ENCODE peak calls at places on chromosomes 13 and 19, in eight cellular contexts. S, R, U, P, E, F, W and X are unnamed samples.

GRCh38 chr19:18282788-18283141 is 1.3 kb upstream of the JUND start:
- DNase-seq in U (no peak), E (no peak), P (peak; percentile 85), R (no peak), F (no peak), W (no peak), S (no peak), X (no peak)

GRCh38 chr19:16566161-16566560 is 6.1 kb downstream of the SLC35E1 start:
- DNase-seq in R (no peak), W (no peak), U (no peak), P (peak; percentile 92), E (no peak), F (no peak), S (peak; percentile 53), X (no peak)

GRCh38 chr13:46905249-46905648 is 8.4 kb upstream of the HTR2A start:
- DNase-seq in R (peak; percentile 41), P (no peak), W (no peak), F (peak; percentile 33), U (no peak), S (no peak), E (no peak), X (no peak)

GRCh38 chr13:47933688-47934011 is 67.4 kb downstream of the SUCLA2 start:
- DNase-seq in E (peak; percentile 21), F (peak; percentile 25), S (no peak), P (no peak), R (peak; percentile 31), U (peak; percentile 5), W (no peak), X (no peak)

GRCh38 chr19:12331211-12331941 is 2.1 kb downstream of the ZNF563 start:
- DNase-seq in F (no peak), P (peak; percentile 75), S (no peak), U (no peak), W (no peak), R (no peak), E (no peak), X (peak; percentile 44)

GRCh38 chr13:79901336-79901735 is 420.4 kb downstream of the NDFIP2 start:
- DNase-seq in E (peak; percentile 1), F (peak; percentile 5), W (no peak), S (no peak), R (peak; percentile 57), P (peak; percentile 40), U (no peak), X (no peak)

GRCh38 chr19:20471441-20471840 is 94.1 kb downstream of the ZNF737 start:
- DNase-seq in E (no peak), R (no peak), W (no peak), S (no peak), P (no peak), F (no peak), U (no peak), X (peak; percentile 54)

GRCh38 chr19:17772172-17772571 is 20.9 kb downstream of the FCHO1 start:
- DNase-seq in P (no peak), U (no peak), R (peak; percentile 30), W (no peak), F (no peak), S (no peak), E (no peak), X (peak; percentile 42)

GRCh38 chr13:98826156-98826555 is 73.7 kb upstream of the SLC15A1 start:
- DNase-seq in S (no peak), F (no peak), E (no peak), U (no peak), W (no peak), R (no peak), P (no peak), X (no peak)

GRCh38 chr19:13430790-13431582 is 75.3 kb downstream of the CACNA1A start:
- DNase-seq in R (peak; percentile 49), E (peak; percentile 53), U (peak; percentile 37), F (peak; percentile 25), P (peak; percentile 58), W (peak; percentile 71), S (peak; percentile 29), X (peak; percentile 19)

GRCh38 chr13:34570954-34571353 is 371.1 kb upstream of the NBEA start:
- DNase-seq in R (no peak), S (no peak), U (no peak), P (no peak), E (no peak), W (no peak), F (no peak), X (no peak)

DNA sequence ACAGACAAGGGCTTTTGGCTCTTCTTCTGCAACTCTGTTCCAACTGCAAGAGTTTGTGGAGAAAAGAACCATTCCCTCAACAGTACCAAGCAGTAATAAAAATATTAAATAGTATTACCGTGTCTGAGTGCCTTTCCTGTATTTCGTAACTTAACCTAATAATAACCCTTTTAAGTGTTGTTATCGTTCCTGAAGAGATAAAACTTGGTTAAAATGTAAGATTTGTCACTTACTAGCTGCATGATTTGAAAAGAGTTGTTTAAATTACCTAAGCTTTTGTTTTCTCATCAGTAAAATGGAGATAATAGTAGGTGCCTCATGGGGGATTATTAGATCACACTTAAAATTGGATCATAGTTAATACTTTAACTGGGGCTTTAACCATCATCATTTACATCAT is 447.2 kb downstream of the GPC5 start:
- DNase-seq in E (no peak), P (no peak), S (no peak), U (no peak), F (no peak), R (no peak), W (no peak), X (no peak)
- H3K4me3 ChIP-seq in E (no peak overlapping the region), P (no peak overlapping the region), S (no peak overlapping the region), U (no peak overlapping the region), F (no peak overlapping the region), R (no peak overlapping the region), W (no peak overlapping the region), X (no peak overlapping the region)

GRCh38 chr19:38706792-38707511 is 37.3 kb downstream of the CAPN12 start:
- DNase-seq in S (no peak), F (no peak), E (peak; percentile 45), W (no peak), R (no peak), U (no peak), P (no peak), X (no peak)

GRCh38 chr19:38705197-38706019 is 38.9 kb downstream of the CAPN12 start:
- DNase-seq in P (no peak), F (no peak), E (no peak), W (no peak), R (no peak), U (no peak), S (no peak), X (no peak)

GRCh38 chr19:38703509-38703908 is 40.8 kb downstream of the CAPN12 start:
- DNase-seq in W (no peak), E (no peak), R (no peak), P (no peak), F (no peak), U (no peak), S (no peak), X (no peak)

GRCh38 chr19:38702278-38702677 is 42.0 kb downstream of the CAPN12 start:
- DNase-seq in U (no peak), F (no peak), W (no peak), R (no peak), P (no peak), E (no peak), S (no peak), X (no peak)

GRCh38 chr19:38704488-38705026 is 39.7 kb downstream of the CAPN12 start:
- DNase-seq in W (no peak), S (no peak), R (no peak), E (no peak), F (no peak), U (no peak), P (no peak), X (no peak)
- TF ChIP-seq CTCF in W (no peak), S (no peak), R (no peak), E (peak; percentile 11), F (no peak), U (no peak), P (no peak), X (no peak)

DNA sequence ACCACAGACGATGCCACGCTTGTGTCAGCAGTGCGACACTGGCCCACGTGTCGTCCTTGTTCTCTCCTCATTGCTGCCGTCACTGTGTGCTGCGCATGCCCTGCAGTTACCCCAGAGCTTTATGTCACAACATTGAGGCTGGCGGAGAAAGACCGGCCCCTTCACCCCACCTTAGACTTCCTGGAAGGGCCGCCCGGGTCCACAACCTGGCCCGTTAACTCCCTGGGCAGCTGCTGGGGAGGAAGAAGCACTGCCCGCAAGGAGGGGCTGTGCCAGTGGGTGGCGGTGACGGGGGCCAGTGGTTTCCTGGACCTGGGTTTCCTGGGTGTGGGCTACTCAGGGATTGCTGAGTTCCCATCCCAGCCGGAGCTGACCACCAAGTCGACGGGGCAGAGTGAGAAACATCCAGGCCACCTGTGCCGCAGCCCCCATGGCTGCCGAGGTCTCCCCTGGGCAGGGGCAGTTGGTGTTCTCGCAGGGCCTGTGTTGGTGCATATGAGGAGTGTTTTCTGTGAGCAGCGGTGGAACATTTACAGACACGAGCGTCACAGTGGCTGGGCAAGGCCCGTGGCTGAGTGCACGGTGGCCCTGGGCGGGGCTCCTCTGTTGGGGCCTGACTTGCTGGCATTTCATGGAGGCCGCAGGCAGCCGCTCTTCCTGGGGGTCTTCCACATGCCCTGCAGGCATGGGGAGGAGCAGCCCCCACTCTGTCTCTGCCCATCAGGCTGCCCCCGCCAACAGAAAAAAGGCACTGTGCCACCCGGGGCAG is 23.1 kb downstream of the TFDP1 start:
- DNase-seq in S (peak; percentile 58), E (no peak), R (no peak), W (peak; percentile 72), F (no peak), U (no peak), P (no peak), X (no peak)
- H3K36me3 ChIP-seq in S (no peaks in the 10 kb centered on the region), E (peaks cover 20% of the 10 kb centered on the region), R (peaks cover 30% of the 10 kb centered on the region), W (peaks cover 8% of the 10 kb centered on the region), F (peaks cover 10% of the 10 kb centered on the region), U (peaks cover 13% of the 10 kb centered on the region), P (no peaks in the 10 kb centered on the region), X (no peaks in the 10 kb centered on the region)

DNA sequence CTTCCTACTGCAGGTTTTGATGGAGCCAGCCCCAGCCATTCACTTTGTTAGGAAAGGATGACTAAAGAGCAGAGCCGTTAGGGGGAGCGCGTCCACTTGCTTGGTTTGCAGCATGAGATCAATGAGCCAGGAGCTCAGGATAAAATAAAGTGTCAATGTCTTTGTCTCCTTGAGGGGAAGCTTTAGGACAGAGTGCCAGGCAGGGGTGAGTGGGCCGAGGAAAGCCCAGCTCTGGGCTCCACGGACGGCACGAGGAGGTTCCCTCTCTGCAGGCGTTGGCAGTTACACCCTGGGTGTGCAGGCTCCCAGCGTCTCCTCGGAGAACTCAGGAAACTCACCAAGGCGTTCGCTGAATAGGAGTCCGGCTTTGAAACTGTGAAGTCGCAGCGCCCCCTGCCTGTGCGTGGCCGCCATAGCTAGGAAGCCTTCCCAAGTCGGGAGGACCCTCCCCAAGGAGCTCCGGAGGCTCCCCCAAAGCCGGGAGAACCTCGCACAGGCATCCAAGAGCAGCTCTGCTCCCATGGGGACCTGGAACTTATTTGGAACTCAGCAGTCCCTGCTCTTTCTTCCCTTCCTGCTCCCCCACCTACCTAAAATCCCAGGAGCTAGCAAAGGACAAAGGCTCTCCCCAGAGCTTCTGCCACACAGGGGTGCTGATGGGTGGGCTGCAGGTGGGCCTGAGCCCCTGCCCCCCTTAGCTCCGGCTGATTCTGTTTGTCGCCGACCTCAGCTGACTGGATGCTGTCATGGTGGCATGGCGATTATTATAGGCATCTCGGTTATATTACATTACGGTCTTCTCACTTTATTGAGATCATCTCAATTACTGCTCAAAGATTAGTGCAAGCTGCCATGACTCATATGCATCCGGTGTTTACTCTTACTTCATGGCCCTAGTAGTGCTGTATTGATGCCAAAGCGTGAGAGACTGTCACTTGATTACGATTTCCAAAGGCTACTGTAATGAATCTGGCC is 34.4 kb downstream of the GSX1 start:
- DNase-seq in U (peak; percentile 71), F (peak; percentile 75), E (peak; percentile 82), S (peak; percentile 88), P (peak; percentile 90), W (peak; percentile 90), R (peak; percentile 88), X (peak; percentile 91)
- H3K4me3 ChIP-seq in U (no peak overlapping the region), F (peak overlapping the region; percentile 32), E (peak overlapping the region; percentile 40), S (no peak overlapping the region), P (no peak overlapping the region), W (no peak overlapping the region), R (no peak overlapping the region), X (no peak overlapping the region)

GRCh38 chr13:107075576-107075975 is 507.6 kb upstream of the ARGLU1 start:
- DNase-seq in F (no peak), S (no peak), W (no peak), E (no peak), R (no peak), U (no peak), P (no peak), X (no peak)
- TF ChIP-seq CTCF in F (no peak), S (no peak), W (no peak), E (no peak), R (no peak), U (no peak), P (no peak), X (no peak)